ENCODE peak calls at places on chromosome 9, in five cellular contexts. T is H9, D is H1, J is mesenchymal stem cell, H is trophoblast cell. F is an unnamed sample.

GRCh38 chr9:93417538-93417937 is 33.9 kb upstream of the FAM120A start:
- DNase-seq in H (no peak), J (no peak), D (no peak), T (no peak), F (no peak)

GRCh38 chr9:135076143-135076875 is 11.2 kb upstream of the OLFM1 start:
- DNase-seq in D (no peak), T (peak; percentile 26), H (no peak), J (no peak), F (no peak)

GRCh38 chr9:119044801-119045200 is 324.4 kb downstream of the BRINP1 start:
- DNase-seq in T (no peak), J (peak; percentile 31), H (no peak), D (no peak), F (peak; percentile 47)

GRCh38 chr9:82331091-82331490 is 342.5 kb downstream of the SPATA31D1 start:
- DNase-seq in T (no peak), H (no peak), J (no peak), D (no peak), F (no peak)

GRCh38 chr9:132590318-132591182 is 8.1 kb downstream of the BARHL1 start:
- DNase-seq in D (no peak), T (no peak), J (no peak), H (no peak), F (no peak)

GRCh38 chr9:109423877-109424276 is 74.2 kb downstream of the PTPN3 start:
- DNase-seq in J (no peak), D (no peak), T (no peak), H (no peak), F (no peak)

GRCh38 chr9:98365227-98365669 is 109.8 kb upstream of the TBC1D2 start:
- DNase-seq in D (no peak), J (peak; percentile 17), H (peak; percentile 59), T (no peak), F (no peak)

GRCh38 chr9:80899208-80899607 is 790.1 kb downstream of the TLE1 start:
- DNase-seq in T (no peak), H (no peak), J (no peak), D (no peak), F (no peak)

GRCh38 chr9:116349684-116350083 is 196.1 kb downstream of the PAPPA start:
- DNase-seq in H (no peak), T (no peak), D (no peak), J (no peak), F (no peak)

GRCh38 chr9:19247420-19247819 is 16.9 kb downstream of the DENND4C start:
- DNase-seq in D (no peak), H (no peak), J (no peak), T (no peak), F (no peak)

GRCh38 chr9:19255821-19256220 is 25.3 kb downstream of the DENND4C start:
- DNase-seq in D (no peak), T (no peak), J (peak; percentile 46), H (no peak), F (no peak)

GRCh38 chr9:19252885-19253219 is 22.4 kb downstream of the DENND4C start:
- DNase-seq in D (no peak), H (no peak), T (no peak), J (no peak), F (no peak)

GRCh38 chr9:19255112-19255511 is 24.6 kb downstream of the DENND4C start:
- DNase-seq in T (no peak), H (no peak), J (no peak), D (no peak), F (no peak)

GRCh38 chr9:19252174-19252884 is 21.8 kb downstream of the DENND4C start:
- DNase-seq in T (no peak), H (no peak), D (no peak), J (no peak), F (no peak)
- H3K4me2 ChIP-seq in T (no peak overlapping the region), H (no peak overlapping the region), D (no peak overlapping the region), J (no peak overlapping the region), F (no peak overlapping the region)

DNA sequence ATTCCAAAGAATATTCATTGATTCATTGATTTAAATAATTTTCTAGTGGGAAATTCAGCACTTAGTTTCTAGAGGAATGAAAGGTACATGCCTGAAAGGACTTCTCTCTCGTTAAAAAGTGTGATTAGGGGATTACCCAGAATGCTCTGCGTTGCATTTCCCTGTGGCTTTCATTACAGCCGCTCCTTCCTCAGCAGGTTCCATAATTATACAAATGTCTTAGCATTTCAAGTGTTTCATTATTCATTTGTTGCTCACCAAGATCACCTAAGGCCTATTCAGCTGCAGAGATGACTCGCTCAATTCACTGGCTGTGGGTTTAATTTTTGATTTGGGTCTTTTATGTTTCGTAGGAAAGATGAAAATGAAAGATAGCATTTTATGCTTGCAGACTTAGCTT is 52.8 kb downstream of the SPATA31C2 start:
- DNase-seq in D (no peak), T (no peak), H (no peak), J (no peak), F (no peak)
- H2BK12ac ChIP-seq in D (no peak overlapping the region), T (no peak overlapping the region), H (no peak overlapping the region), J (no peak overlapping the region), F (no peak overlapping the region)

DNA sequence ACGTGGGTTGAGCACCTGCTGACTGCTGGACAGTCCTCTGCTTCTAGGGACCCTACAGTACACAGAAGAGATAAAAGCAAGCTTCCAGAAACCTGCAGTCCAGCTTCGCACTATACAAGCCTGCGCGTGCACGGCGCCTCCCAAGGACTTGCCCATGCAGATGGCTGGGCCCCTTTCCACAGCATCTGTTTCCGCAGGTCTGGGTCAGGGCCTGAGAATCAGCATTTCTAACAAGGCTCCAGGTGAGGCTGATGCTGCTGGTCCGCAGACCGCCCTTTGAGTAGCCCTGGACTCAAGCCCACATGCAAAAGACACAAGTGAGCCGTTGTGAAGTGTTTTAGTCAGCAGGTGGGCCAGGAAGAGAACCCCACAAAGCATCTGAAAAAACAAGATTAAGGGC is 133.1 kb downstream of the HSD17B3 start:
- DNase-seq in H (no peak), D (no peak), J (no peak), T (no peak), F (no peak)
- H3K23ac ChIP-seq in H (no peak overlapping the region), D (no peak overlapping the region), J (no peak overlapping the region), T (no peak overlapping the region), F (peak overlapping the region; percentile 32)

GRCh38 chr9:94586814-94587213 is 6.8 kb downstream of the FBP2 start:
- DNase-seq in T (no peak), H (peak; percentile 5), D (no peak), J (no peak), F (no peak)
- H3K4me2 ChIP-seq in T (no peak overlapping the region), H (no peak overlapping the region), D (no peak overlapping the region), J (peak overlapping the region; percentile 29), F (no peak overlapping the region)

GRCh38 chr9:114423181-114423580 is 35.4 kb upstream of the AKNA start:
- DNase-seq in H (no peak), J (no peak), D (no peak), T (no peak), F (no peak)
- H2BK12ac ChIP-seq in H (no peak overlapping the region), J (no peak overlapping the region), D (no peak overlapping the region), T (no peak overlapping the region), F (no peak overlapping the region)